ENCODE peak calls at places on chromosomes 7 and 10, in four cellular contexts. W is pons, F is mesendoderm, Q is SW480. R is an unnamed sample.
A peak's percentile ranks its signal among the peaks of the same experiment; 100 is the strongest.

GRCh38 chr7:108165726-108166125 is 35.6 kb upstream of the LAMB4 start:
- DNase-seq in F (no peak), Q (no peak), W (no peak), R (no peak)

GRCh38 chr10:33507662-33508425 is 173.4 kb upstream of the NRP1 start:
- DNase-seq in F (no peak), W (no peak), Q (no peak), R (no peak)

GRCh38 chr10:114138581-114138980 is 35.4 kb downstream of the CCDC186 start:
- DNase-seq in W (no peak), F (no peak), Q (no peak), R (no peak)

GRCh38 chr7:51265066-51265907 is 51.3 kb downstream of the COBL start:
- DNase-seq in Q (peak; percentile 53), W (no peak), F (no peak), R (no peak)

GRCh38 chr10:70786799-70787415 is 1.7 kb upstream of the TBATA start:
- DNase-seq in W (no peak), F (no peak), Q (no peak), R (no peak)

GRCh38 chr7:67916571-67916970 is 919.9 kb downstream of the TYW1 start:
- DNase-seq in Q (peak; percentile 80), W (no peak), F (peak; percentile 10), R (no peak)

GRCh38 chr7:2131341-2131740 is 101.4 kb downstream of the MAD1L1 start:
- DNase-seq in Q (no peak), F (no peak), W (no peak), R (no peak)

GRCh38 chr7:16416289-16417282 is 4.8 kb downstream of the CRPPA start:
- DNase-seq in W (no peak), F (no peak), Q (peak; percentile 26), R (no peak)

GRCh38 chr7:36945612-36946400 is 221.5 kb upstream of the AOAH start:
- DNase-seq in W (peak; percentile 34), Q (no peak), F (no peak), R (peak; percentile 77)

GRCh38 chr10:31745612-31746376 is 182.8 kb downstream of the ARHGAP12 start:
- DNase-seq in Q (peak; percentile 28), W (no peak), F (no peak), R (no peak)

GRCh38 chr10:2782265-2782664 is 285.1 kb upstream of the PFKP start:
- DNase-seq in W (no peak), Q (no peak), F (no peak), R (no peak)

GRCh38 chr7:93981480-93981874 is 22.7 kb downstream of the BET1 start:
- DNase-seq in W (no peak), Q (no peak), F (peak; percentile 59), R (no peak)

GRCh38 chr10:31133628-31134302 is 102.1 kb upstream of the ZNF438 start:
- DNase-seq in Q (peak; percentile 68), F (peak; percentile 90), W (peak; percentile 85), R (peak; percentile 40)

GRCh38 chr10:107616463-107617131 is 452.1 kb upstream of the SORCS1 start:
- DNase-seq in W (no peak), F (peak; percentile 0), Q (no peak), R (no peak)

GRCh38 chr7:93574646-93575554 is at the start of gene CALCR:
- DNase-seq in Q (no peak), W (no peak), F (peak; percentile 67), R (no peak)

GRCh38 chr10:43576062-43576461 is 1.6 kb upstream of the ZNF239 start:
- DNase-seq in W (no peak), F (no peak), Q (no peak), R (no peak)

GRCh38 chr10:57754803-57755202 is 512.9 kb downstream of the IPMK start:
- DNase-seq in W (no peak), F (no peak), Q (no peak), R (no peak)

GRCh38 chr7:73451780-73452398 is 18.3 kb downstream of the FZD9 start:
- DNase-seq in W (peak; percentile 77), Q (peak; percentile 65), F (peak; percentile 60), R (no peak)

GRCh38 chr10:97629289-97629688 is 4.0 kb downstream of the MORN4 start:
- DNase-seq in Q (no peak), W (no peak), F (no peak), R (no peak)

GRCh38 chr10:14748471-14748870 is 26.2 kb downstream of the FAM107B start:
- DNase-seq in F (peak; percentile 13), W (no peak), Q (no peak), R (no peak)

GRCh38 chr10:86178401-86179142 is 188.0 kb downstream of the GRID1 start:
- DNase-seq in Q (peak; percentile 18), W (peak; percentile 25), F (peak; percentile 73), R (no peak)

GRCh38 chr10:10865303-10865702 is 152.4 kb upstream of the CELF2 start:
- DNase-seq in Q (no peak), W (no peak), F (no peak), R (no peak)

GRCh38 chr7:27453702-27454405 is 208.8 kb downstream of the HIBADH start:
- DNase-seq in Q (peak; percentile 33), F (peak; percentile 44), W (no peak), R (no peak)

GRCh38 chr7:602341-603141 is 82.9 kb upstream of the PDGFA start:
- DNase-seq in Q (peak; percentile 96), F (no peak), W (no peak), R (no peak)

GRCh38 chr7:51621956-51622355 is 305.3 kb upstream of the COBL start:
- DNase-seq in F (no peak), Q (no peak), W (no peak), R (no peak)

GRCh38 chr10:13567030-13567429 is 19.7 kb upstream of the PRPF18 start:
- DNase-seq in F (no peak), W (no peak), Q (no peak), R (no peak)

GRCh38 chr10:69654376-69654775 is 24.3 kb downstream of the FAM241B start:
- DNase-seq in W (no peak), Q (no peak), F (no peak), R (no peak)

GRCh38 chr7:134444961-134445315 is 14.0 kb downstream of the AKR1B1 start:
- DNase-seq in W (no peak), Q (no peak), F (no peak), R (no peak)

GRCh38 chr7:15503603-15504280 is 58.1 kb downstream of the AGMO start:
- DNase-seq in W (no peak), F (no peak), Q (no peak), R (no peak)

GRCh38 chr10:44016589-44017482 is 368.1 kb downstream of the CXCL12 start:
- DNase-seq in Q (no peak), F (no peak), W (no peak), R (no peak)

GRCh38 chr10:86799188-86799845 is 42.9 kb downstream of the BMPR1A start:
- DNase-seq in W (no peak), Q (no peak), F (no peak), R (no peak)

GRCh38 chr7:47873767-47874166 is 74.5 kb downstream of the PKD1L1 start:
- DNase-seq in Q (no peak), F (no peak), W (no peak), R (no peak)